ENCODE peak calls at places on chromosomes 6 and 20, in four cellular contexts. O is HCT116, N is SK-N-SH, E is GM23248. J is an unnamed sample.

GRCh38 chr6:108609276-108609769 is 48.6 kb downstream of the FOXO3 start:
- DNase-seq in O (peak; percentile 50), N (no peak), E (peak; percentile 87), J (no peak)

GRCh38 chr6:156595481-156595880 is 181.7 kb upstream of the ARID1B start:
- DNase-seq in O (no peak), N (no peak), E (no peak), J (no peak)

GRCh38 chr6:122180132-122180531 is 219.3 kb upstream of the HSF2 start:
- DNase-seq in O (no peak), N (no peak), E (peak; percentile 28), J (peak; percentile 19)

GRCh38 chr6:107539849-107540464 is 50.0 kb downstream of the SOBP start:
- DNase-seq in O (no peak), N (no peak), E (no peak), J (no peak)

GRCh38 chr6:107716688-107717089 is 107.4 kb downstream of the SCML4 start:
- DNase-seq in O (peak; percentile 68), N (peak; percentile 20), E (peak; percentile 32), J (no peak)

GRCh38 chr6:156107514-156108150 is 652.0 kb upstream of the NOX3 start:
- DNase-seq in O (no peak), N (no peak), E (no peak), J (peak; percentile 45)

GRCh38 chr6:158086706-158087518 is 81.2 kb downstream of the SERAC1 start:
- DNase-seq in O (no peak), N (peak; percentile 26), E (no peak), J (no peak)

GRCh38 chr20:11850901-11851300 is 66.8 kb upstream of the BTBD3 start:
- DNase-seq in O (peak; percentile 10), N (no peak), E (peak; percentile 54), J (no peak)

GRCh38 chr6:31474871-31475286 is 23.1 kb upstream of the MICB start:
- DNase-seq in O (no peak), N (peak; percentile 49), E (no peak), J (peak; percentile 28)

GRCh38 chr6:16200231-16200941 is 38.0 kb upstream of the GMPR start:
- DNase-seq in O (no peak), N (no peak), E (peak; percentile 34), J (no peak)

GRCh38 chr20:35167787-35168186 is 4.1 kb upstream of the PROCR start:
- DNase-seq in O (no peak), N (no peak), E (no peak), J (no peak)

GRCh38 chr20:40869416-40870147 is 159.0 kb upstream of the TOP1 start:
- DNase-seq in O (no peak), N (no peak), E (no peak), J (no peak)

GRCh38 chr20:32934580-32934979 is 69.7 kb downstream of the SUN5 start:
- DNase-seq in O (no peak), N (no peak), E (no peak), J (no peak)

GRCh38 chr6:81086931-81087330 is 665.5 kb downstream of the TENT5A start:
- DNase-seq in O (no peak), N (no peak), E (no peak), J (no peak)

GRCh38 chr6:154347981-154348380 is 8.6 kb downstream of the IPCEF1 start:
- DNase-seq in O (no peak), N (no peak), E (peak; percentile 21), J (no peak)

GRCh38 chr6:137970368-137970767 is 103.3 kb downstream of the TNFAIP3 start:
- DNase-seq in O (no peak), N (no peak), E (no peak), J (no peak)

GRCh38 chr20:43379239-43379917 is 78.3 kb upstream of the SRSF6 start:
- DNase-seq in O (no peak), N (no peak), E (peak; percentile 98), J (no peak)

GRCh38 chr20:4406627-4407026 is 315.1 kb upstream of the PRND start:
- DNase-seq in O (peak; percentile 42), N (no peak), E (peak; percentile 96), J (no peak)

GRCh38 chr20:62787329-62787728 is 8.9 kb upstream of the MRGBP start:
- DNase-seq in O (no peak), N (no peak), E (no peak), J (no peak)

GRCh38 chr20:16955971-16956370 is 207.8 kb downstream of the OTOR start:
- DNase-seq in O (no peak), N (no peak), E (no peak), J (no peak)

GRCh38 chr20:48189177-48189576 is 403.9 kb upstream of the SULF2 start:
- DNase-seq in O (peak; percentile 12), N (no peak), E (peak; percentile 22), J (peak; percentile 46)

GRCh38 chr20:46401478-46401860 is 4.9 kb downstream of the ELMO2 start:
- DNase-seq in O (no peak), N (no peak), E (no peak), J (no peak)

GRCh38 chr6:113560908-113561307 is 296.2 kb upstream of the MARCKS start:
- DNase-seq in O (peak; percentile 32), N (no peak), E (peak; percentile 78), J (no peak)

GRCh38 chr6:116382587-116382986 is 11.8 kb downstream of the DSE start:
- DNase-seq in O (no peak), N (no peak), E (no peak), J (no peak)

GRCh38 chr20:2698186-2698817 is 5.7 kb downstream of the EBF4 start:
- DNase-seq in O (no peak), N (peak; percentile 30), E (no peak), J (no peak)

GRCh38 chr6:170512249-170512648 is 40.9 kb downstream of the PSMB1 start:
- DNase-seq in O (no peak), N (no peak), E (no peak), J (no peak)

GRCh38 chr6:20868397-20869185 is 334.3 kb downstream of the CDKAL1 start:
- DNase-seq in O (no peak), N (peak; percentile 24), E (no peak), J (peak; percentile 55)

GRCh38 chr6:107819976-107820551 is 4.0 kb downstream of the SCML4 start:
- DNase-seq in O (no peak), N (peak; percentile 61), E (peak; percentile 71), J (peak; percentile 81)

GRCh38 chr6:97697450-97697849 is 414.4 kb upstream of the MMS22L start:
- DNase-seq in O (no peak), N (no peak), E (peak; percentile 83), J (no peak)

GRCh38 chr20:53829086-53829703 is 235.6 kb upstream of the ZNF217 start:
- DNase-seq in O (peak; percentile 78), N (no peak), E (peak; percentile 99), J (no peak)

GRCh38 chr6:34630040-34630439 is 66.5 kb downstream of the ILRUN start:
- DNase-seq in O (peak; percentile 56), N (no peak), E (peak; percentile 92), J (no peak)

GRCh38 chr6:22432060-22432459 is 135.2 kb upstream of the PRL start:
- DNase-seq in O (no peak), N (no peak), E (peak; percentile 30), J (no peak)

GRCh38 chr20:44151621-44152416 is 35.2 kb downstream of the JPH2 start:
- DNase-seq in O (peak; percentile 51), N (no peak), E (no peak), J (no peak)

GRCh38 chr6:168968801-168969200 is 284.8 kb downstream of the THBS2 start:
- DNase-seq in O (no peak), N (no peak), E (no peak), J (no peak)

GRCh38 chr20:7712661-7713060 is 227.6 kb downstream of the HAO1 start:
- DNase-seq in O (no peak), N (no peak), E (no peak), J (no peak)

DNA sequence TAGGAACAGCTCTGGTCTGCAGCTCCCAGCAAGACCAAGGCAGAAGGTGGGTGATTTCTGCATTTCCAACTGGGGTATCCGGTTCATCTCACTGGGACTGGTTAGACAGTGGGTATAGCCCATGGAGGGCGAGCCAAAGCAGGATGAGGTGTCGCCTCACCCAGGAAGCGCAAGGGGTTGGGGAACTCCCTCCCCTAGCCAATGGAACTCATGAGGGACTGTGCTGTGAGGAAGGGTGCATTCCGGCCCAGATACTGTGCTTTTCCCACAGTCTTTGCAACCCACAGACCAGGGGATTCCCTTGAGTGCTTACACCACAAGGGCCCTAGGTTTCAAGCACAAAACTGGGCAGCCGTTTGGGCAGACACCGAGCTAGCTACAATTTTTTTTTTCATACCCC is 21.8 kb downstream of the HDDC2 start:
- DNase-seq in O (no peak), N (no peak), E (no peak), J (no peak)
- H3K9ac ChIP-seq in O (no peak overlapping the region), N (no peak overlapping the region), E (no peak overlapping the region), J (no peak overlapping the region)

GRCh38 chr6:128357391-128358110 is 162.8 kb downstream of the PTPRK start:
- DNase-seq in O (no peak), N (no peak), E (no peak), J (no peak)
- TF ChIP-seq EZH2phosphoT487 in O (no peak), N (no peak), E (no peak), J (no peak)

GRCh38 chr6:126842769-126843168 is 275.7 kb upstream of the RSPO3 start:
- DNase-seq in O (no peak), N (no peak), E (no peak), J (no peak)

GRCh38 chr6:126848119-126848518 is 270.4 kb upstream of the RSPO3 start:
- DNase-seq in O (no peak), N (no peak), E (no peak), J (no peak)
- H3K27me3 ChIP-seq in O (no peaks in the 10 kb centered on the region), N (no peaks in the 10 kb centered on the region), E (no peaks in the 10 kb centered on the region), J (no peaks in the 10 kb centered on the region)

GRCh38 chr6:84033523-84034451 is at the start of gene MRAP2:
- DNase-seq in O (no peak), N (peak; percentile 84), E (peak; percentile 61), J (peak; percentile 78)
- H3K9ac ChIP-seq in O (peak within 1 kb of the TSS; percentile 58), N (no peak within 1 kb of the TSS), E (peak within 1 kb of the TSS; percentile 53), J (no peak within 1 kb of the TSS)